ENCODE peak calls at places on chromosomes 12 and 14, in five cellular contexts. C is neural crest cell, E is Kasumi-1, H is RWPE1, S is hepatic stellate cell. Z is an unnamed sample.

GRCh38 chr12:131756441-131756840 is 45.6 kb downstream of the SFSWAP start:
- DNase-seq in H (no peak), S (no peak), C (no peak), E (no peak), Z (no peak)

GRCh38 chr12:79706156-79706555 is 15.4 kb upstream of the PAWR start:
- DNase-seq in H (peak; percentile 26), S (no peak), E (no peak), C (no peak), Z (no peak)

GRCh38 chr12:125097427-125097826 is 32.2 kb downstream of the AACS start:
- DNase-seq in E (no peak), C (no peak), S (no peak), H (no peak), Z (no peak)

GRCh38 chr12:8577879-8578278 is 34.8 kb downstream of the AICDA start:
- DNase-seq in C (no peak), E (no peak), H (no peak), S (no peak), Z (no peak)

GRCh38 chr12:132588319-132588718 is 22.1 kb downstream of the LRCOL1 start:
- DNase-seq in E (no peak), H (no peak), S (no peak), C (no peak), Z (no peak)

GRCh38 chr12:45708901-45709300 is 20.6 kb upstream of the ARID2 start:
- DNase-seq in H (no peak), E (no peak), C (no peak), S (no peak), Z (no peak)

GRCh38 chr14:22668417-22668816 is 24.3 kb upstream of the OR6J1 start:
- DNase-seq in S (peak; percentile 63), E (no peak), C (no peak), H (no peak), Z (no peak)

GRCh38 chr14:22871200-22871961 is at the start of gene LRP10:
- DNase-seq in E (peak; percentile 79), C (peak; percentile 80), H (peak; percentile 86), S (peak; percentile 80), Z (peak; percentile 89)

GRCh38 chr12:25477217-25477616 is 75.9 kb downstream of the LMNTD1 start:
- DNase-seq in S (no peak), H (no peak), C (no peak), E (no peak), Z (no peak)

GRCh38 chr12:23626791-23627190 is 322.7 kb downstream of the SOX5 start:
- DNase-seq in H (no peak), E (no peak), S (no peak), C (no peak), Z (no peak)

GRCh38 chr12:51784688-51785087 is 63.8 kb downstream of the FIGNL2 start:
- DNase-seq in E (no peak), C (no peak), S (no peak), H (no peak), Z (no peak)

GRCh38 chr14:64755661-64756265 is 51.5 kb downstream of the PLEKHG3 start:
- DNase-seq in S (no peak), E (no peak), C (no peak), H (peak; percentile 86), Z (no peak)

GRCh38 chr12:104725610-104726009 is 232.5 kb downstream of the SLC41A2 start:
- DNase-seq in C (no peak), S (no peak), H (no peak), E (no peak), Z (no peak)

GRCh38 chr12:93127582-93128331 is 198.7 kb upstream of the EEA1 start:
- DNase-seq in C (no peak), H (peak; percentile 60), S (peak; percentile 45), E (no peak), Z (no peak)

GRCh38 chr12:24066865-24067264 is 117.4 kb upstream of the SOX5 start:
- DNase-seq in C (no peak), H (peak; percentile 13), E (no peak), S (peak; percentile 27), Z (no peak)

GRCh38 chr12:47732504-47732903 is 7.2 kb upstream of the ENDOU start:
- DNase-seq in H (no peak), S (no peak), E (no peak), C (no peak), Z (no peak)

Z was measured in putamen.